ENCODE peak calls at places on chromosomes 7 and 10, in six cellular contexts. G, C, M, N, Q and F are unnamed samples.

GRCh38 chr7:16753102-16753931 is at the start of gene TSPAN13:
- DNase-seq in G (peak), C (peak), M (peak), N (peak), Q (peak), F (peak)

GRCh38 chr10:5551531-5552375 is 27.0 kb downstream of the CALML3 start:
- DNase-seq in G (no peak), C (peak), M (peak), N (peak), Q (no peak), F (no peak)

GRCh38 chr10:35447693-35448407 is 111.5 kb downstream of the CCNY start:
- DNase-seq in G (peak), C (no peak), M (peak), N (peak), Q (peak), F (peak)

GRCh38 chr10:14556285-14556956 is 218.3 kb downstream of the FAM107B start:
- DNase-seq in G (peak), C (peak), M (peak), N (no peak), Q (no peak), F (peak)

GRCh38 chr7:22666732-22667131 is 60.3 kb upstream of the IL6 start:
- DNase-seq in G (no peak), C (no peak), M (peak), N (peak), Q (peak), F (peak)

GRCh38 chr10:21926949-21927348 is 76.6 kb downstream of the DNAJC1 start:
- DNase-seq in G (no peak), C (peak), M (peak), N (peak), Q (peak), F (peak)

GRCh38 chr7:81036041-81036440 is 117.2 kb upstream of the SEMA3C start:
- DNase-seq in G (no peak), C (no peak), M (no peak), N (peak), Q (peak), F (no peak)

GRCh38 chr10:98006266-98006665 is 24.2 kb downstream of the CRTAC1 start:
- DNase-seq in G (peak), C (peak), M (no peak), N (no peak), Q (no peak), F (no peak)

GRCh38 chr7:33885290-33886005 is 19.9 kb upstream of the BMPER start:
- DNase-seq in G (no peak), C (no peak), M (peak), N (no peak), Q (no peak), F (no peak)

GRCh38 chr10:84008878-84009277 is 130.4 kb upstream of the GHITM start:
- DNase-seq in G (peak), C (peak), M (no peak), N (no peak), Q (peak), F (peak)

GRCh38 chr10:75265856-75266255 is 30.1 kb upstream of the COMTD1 start:
- DNase-seq in G (no peak), C (no peak), M (no peak), N (no peak), Q (no peak), F (no peak)

GRCh38 chr7:94043299-94043698 is 39.1 kb upstream of the BET1 start:
- DNase-seq in G (no peak), C (no peak), M (peak), N (peak), Q (peak), F (no peak)

GRCh38 chr10:44897049-44897448 is 14.1 kb upstream of the TMEM72 start:
- DNase-seq in G (no peak), C (no peak), M (peak), N (no peak), Q (no peak), F (no peak)

GRCh38 chr10:105699504-105699903 is 1058.4 kb downstream of the SORCS3 start:
- DNase-seq in G (no peak), C (no peak), M (no peak), N (no peak), Q (no peak), F (no peak)

GRCh38 chr7:128911441-128912031 is 1.0 kb upstream of the KCP start:
- DNase-seq in G (peak), C (peak), M (no peak), N (no peak), Q (no peak), F (no peak)

GRCh38 chr10:308572-309085 is 173.4 kb downstream of the ZMYND11 start:
- DNase-seq in G (no peak), C (peak), M (no peak), N (no peak), Q (no peak), F (no peak)

GRCh38 chr10:91190876-91191580 is 29.4 kb upstream of the PCGF5 start:
- DNase-seq in G (no peak), C (no peak), M (peak), N (peak), Q (peak), F (no peak)

GRCh38 chr7:25840209-25840792 is 311.7 kb upstream of the NFE2L3 start:
- DNase-seq in G (no peak), C (no peak), M (no peak), N (no peak), Q (no peak), F (no peak)

GRCh38 chr7:78149787-78150186 is 351.2 kb downstream of the PHTF2 start:
- DNase-seq in G (no peak), C (no peak), M (peak), N (peak), Q (peak), F (no peak)

GRCh38 chr10:48252354-48252650 is 22.2 kb downstream of the FRMPD2 start:
- DNase-seq in G (no peak), C (no peak), M (no peak), N (no peak), Q (no peak), F (no peak)

GRCh38 chr7:83588602-83589240 is 60.2 kb downstream of the SEMA3E start:
- DNase-seq in G (no peak), C (no peak), M (no peak), N (no peak), Q (peak), F (no peak)

GRCh38 chr7:33819658-33820057 is 85.7 kb upstream of the BMPER start:
- DNase-seq in G (no peak), C (no peak), M (no peak), N (no peak), Q (no peak), F (no peak)

GRCh38 chr7:141231018-141231792 is 157.3 kb downstream of the TMEM178B start:
- DNase-seq in G (peak), C (peak), M (peak), N (peak), Q (peak), F (no peak)

GRCh38 chr7:2166625-2167280 is 66.0 kb downstream of the MAD1L1 start:
- DNase-seq in G (peak), C (no peak), M (no peak), N (no peak), Q (no peak), F (no peak)

GRCh38 chr10:6498771-6499170 is 81.3 kb downstream of the PRKCQ start:
- DNase-seq in G (no peak), C (no peak), M (no peak), N (no peak), Q (no peak), F (no peak)

GRCh38 chr7:151411551-151411950 is 1.7 kb upstream of the WDR86 start:
- DNase-seq in G (peak), C (no peak), M (no peak), N (no peak), Q (no peak), F (no peak)

GRCh38 chr7:151408839-151409554 is 841 bp downstream of the WDR86 start:
- DNase-seq in G (peak), C (peak), M (no peak), N (no peak), Q (no peak), F (no peak)

GRCh38 chr7:151409555-151410404 is at the start of gene WDR86:
- DNase-seq in G (peak), C (peak), M (no peak), N (no peak), Q (no peak), F (no peak)

GRCh38 chr7:151412318-151412717 is 2.5 kb upstream of the WDR86 start:
- DNase-seq in G (no peak), C (no peak), M (no peak), N (no peak), Q (no peak), F (no peak)

GRCh38 chr7:151410405-151411390 is 860 bp upstream of the WDR86 start:
- DNase-seq in G (peak), C (peak), M (no peak), N (no peak), Q (no peak), F (no peak)
- H3K4me2 ChIP-seq in G (peak), C (peak), M (peak), N (peak), Q (no peak), F (no peak)

GRCh38 chr10:124146491-124146890 is 53.1 kb upstream of the CHST15 start:
- DNase-seq in G (no peak), C (no peak), M (no peak), N (no peak), Q (no peak), F (no peak)
- H3K4me2 ChIP-seq in G (no peak), C (no peak), M (no peak), N (no peak), Q (no peak), F (no peak)

DNA sequence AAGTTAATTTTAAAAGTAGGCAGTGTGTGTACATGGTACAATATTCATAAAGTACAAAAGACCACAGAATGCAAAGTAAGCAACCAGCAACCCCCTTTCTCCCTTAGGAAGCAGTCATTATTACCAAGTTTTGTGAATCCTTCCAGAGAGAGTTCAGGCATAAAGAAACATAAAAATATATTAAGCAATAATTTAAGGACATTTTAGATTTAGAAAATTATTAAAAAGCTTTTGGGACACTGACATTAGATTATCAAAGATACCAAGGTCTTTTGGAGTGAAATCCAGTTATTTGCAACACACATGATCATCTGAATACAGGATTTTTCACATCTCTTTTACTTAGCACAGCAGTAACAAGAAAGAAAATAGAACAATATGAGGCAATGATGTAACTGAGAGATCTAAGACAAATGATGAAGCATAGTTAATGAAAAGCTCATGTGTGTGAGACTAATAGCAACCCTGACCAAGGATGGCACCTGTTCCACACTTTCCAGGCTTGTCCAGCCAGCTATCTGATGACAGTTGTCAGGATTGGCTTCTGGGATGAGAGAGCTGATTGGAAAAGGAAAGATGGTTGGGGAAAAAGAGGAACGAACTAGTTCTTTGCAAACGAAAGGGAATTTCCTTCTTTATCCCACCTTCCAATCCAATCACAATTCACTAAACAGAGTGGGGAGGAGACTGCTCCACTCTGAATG is 115.5 kb upstream of the LAMB4 start:
- DNase-seq in G (no peak), C (no peak), M (no peak), N (no peak), Q (no peak), F (no peak)
- H3K4me2 ChIP-seq in G (no peak), C (no peak), M (peak), N (peak), Q (peak), F (peak)

GRCh38 chr7:20343954-20344353 is 13.3 kb downstream of the ITGB8 start:
- DNase-seq in G (no peak), C (no peak), M (no peak), N (no peak), Q (no peak), F (no peak)
- H3K4me2 ChIP-seq in G (no peak), C (no peak), M (no peak), N (no peak), Q (no peak), F (no peak)